ENCODE peak calls at places on chromosome 19, in four cellular contexts. J is SK-N-SH, Q is HCT116, R is K562. T is an unnamed sample.
A peak's percentile ranks its signal among the peaks of the same experiment; 100 is the strongest.

GRCh38 chr19:30231408-30232318 is 140.5 kb upstream of the ZNF536 start:
- DNase-seq in J (no peak), R (no peak), Q (no peak), T (no peak)

GRCh38 chr19:11230621-11231386 is 8.6 kb upstream of the ANGPTL8 start:
- DNase-seq in J (no peak), R (no peak), Q (no peak), T (no peak)

GRCh38 chr19:38114651-38115050 is 109.4 kb downstream of the DPF1 start:
- DNase-seq in Q (no peak), J (no peak), R (no peak), T (no peak)

GRCh38 chr19:2150794-2151338 is 500 bp downstream of the AP3D1 start:
- DNase-seq in J (no peak), R (peak; percentile 65), Q (no peak), T (no peak)

GRCh38 chr19:33883869-33884519 is 87.3 kb downstream of the KCTD15 start:
- DNase-seq in J (peak; percentile 80), Q (no peak), R (no peak), T (peak; percentile 85)

GRCh38 chr19:43739836-43740235 is 14.9 kb downstream of the SMG9 start:
- DNase-seq in Q (no peak), J (no peak), R (no peak), T (no peak)

GRCh38 chr19:51861870-51862622 is 25.7 kb downstream of the ZNF577 start:
- DNase-seq in J (no peak), Q (no peak), R (no peak), T (no peak)

GRCh38 chr19:33438016-33438671 is 64.6 kb downstream of the CEBPG start:
- DNase-seq in J (peak; percentile 89), Q (no peak), R (no peak), T (no peak)

GRCh38 chr19:9673912-9674668 is 810 bp downstream of the ZNF562 start:
- DNase-seq in J (no peak), Q (peak; percentile 39), R (no peak), T (peak; percentile 29)

GRCh38 chr19:58336216-58336615 is 9.4 kb downstream of the ZSCAN22 start:
- DNase-seq in J (no peak), R (no peak), Q (no peak), T (no peak)
- TF ChIP-seq REST in J (no peak), R (no peak), Q (no peak), T (no peak)

GRCh38 chr19:41476583-41476982 is 33.6 kb downstream of the ERICH4 start:
- DNase-seq in Q (no peak), R (no peak), J (no peak), T (no peak)

GRCh38 chr19:41478875-41479756 is 36.2 kb downstream of the ERICH4 start:
- DNase-seq in Q (no peak), R (no peak), J (no peak), T (no peak)

GRCh38 chr19:41478171-41478570 is 35.2 kb downstream of the ERICH4 start:
- DNase-seq in J (no peak), R (no peak), Q (no peak), T (peak; percentile 9)

GRCh38 chr19:41479757-41480191 is 36.8 kb downstream of the ERICH4 start:
- DNase-seq in Q (no peak), J (no peak), R (peak; percentile 39), T (no peak)

DNA sequence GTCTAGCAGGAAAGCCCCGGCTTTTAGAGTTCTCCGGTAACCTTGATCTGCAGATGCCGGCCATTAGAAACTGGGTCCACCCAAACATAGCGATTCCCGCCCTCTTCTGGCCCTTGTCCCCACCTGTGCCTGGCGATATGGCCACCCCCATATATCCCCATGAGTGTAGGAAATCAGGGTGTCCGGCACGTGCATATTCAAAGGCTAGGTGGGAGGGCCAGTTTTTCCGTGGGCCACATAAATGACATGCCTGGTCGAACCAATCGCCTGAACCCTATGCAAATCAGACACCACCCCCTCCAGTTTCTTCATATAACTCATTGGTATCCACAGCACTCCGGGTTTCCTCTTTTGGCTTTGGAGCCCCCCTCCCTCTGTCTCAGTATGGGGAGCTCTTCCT is 37.4 kb downstream of the ERICH4 start:
- DNase-seq in J (no peak), Q (no peak), R (no peak), T (no peak)
- H2AFZ ChIP-seq in J (no peak overlapping the region), Q (no peak overlapping the region), R (peak overlapping the region; percentile 75), T (no peak overlapping the region)

GRCh38 chr19:15836345-15836594 is 20.8 kb upstream of the OR10H1 start:
- DNase-seq in Q (no peak), J (no peak), R (no peak), T (no peak)

GRCh38 chr19:15840833-15841232 is 25.4 kb upstream of the OR10H1 start:
- DNase-seq in J (no peak), R (no peak), Q (no peak), T (no peak)

GRCh38 chr19:15841875-15842569 is 26.6 kb upstream of the OR10H1 start:
- DNase-seq in Q (no peak), J (no peak), R (peak; percentile 50), T (no peak)

GRCh38 chr19:15831626-15832025 is 16.2 kb upstream of the OR10H1 start:
- DNase-seq in J (no peak), R (no peak), Q (no peak), T (no peak)

DNA sequence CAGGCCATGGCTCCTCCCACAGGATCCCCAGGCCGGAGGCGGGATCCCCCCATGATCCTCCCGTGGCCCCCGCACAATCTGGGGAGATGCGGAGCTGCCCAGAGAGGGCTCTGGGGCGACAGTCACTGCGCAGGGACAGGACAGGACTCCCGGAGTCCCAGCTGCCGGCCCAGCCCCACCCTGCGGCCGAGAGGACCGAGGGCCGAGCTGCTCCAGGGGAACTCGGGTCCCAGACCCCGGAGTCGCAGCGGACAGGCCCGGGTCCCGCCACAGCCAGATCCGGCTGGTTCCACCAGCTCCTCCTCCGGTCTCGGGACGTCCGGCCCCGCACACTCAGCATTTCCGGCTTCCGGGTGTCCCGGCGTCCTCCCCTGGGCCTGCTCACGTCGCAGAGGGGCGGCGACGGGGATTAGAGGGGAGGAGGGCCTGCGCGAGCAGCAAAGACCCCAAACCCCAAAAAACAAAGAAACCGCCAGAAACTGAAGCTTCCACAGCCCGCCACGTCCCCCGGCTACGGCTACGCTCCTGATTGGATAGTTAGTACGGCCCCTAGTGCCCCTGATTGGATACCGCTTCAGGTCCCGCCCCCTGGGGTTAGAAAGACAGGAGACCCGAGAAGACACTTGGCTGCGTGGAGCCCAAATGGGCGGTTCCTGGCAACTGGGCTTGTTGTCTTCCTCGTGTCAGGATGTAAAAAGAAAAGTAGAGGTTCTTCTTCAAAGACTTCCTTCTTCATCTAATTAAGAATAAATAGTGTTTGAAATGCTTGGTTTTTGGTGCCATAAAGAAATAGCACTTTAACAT is 21.3 kb upstream of the OR10H1 start:
- DNase-seq in Q (peak; percentile 96), J (peak; percentile 88), R (peak; percentile 96), T (no peak)
- TF ChIP-seq REST in Q (no peak), J (no peak), R (peak; percentile 81), T (no peak)

DNA sequence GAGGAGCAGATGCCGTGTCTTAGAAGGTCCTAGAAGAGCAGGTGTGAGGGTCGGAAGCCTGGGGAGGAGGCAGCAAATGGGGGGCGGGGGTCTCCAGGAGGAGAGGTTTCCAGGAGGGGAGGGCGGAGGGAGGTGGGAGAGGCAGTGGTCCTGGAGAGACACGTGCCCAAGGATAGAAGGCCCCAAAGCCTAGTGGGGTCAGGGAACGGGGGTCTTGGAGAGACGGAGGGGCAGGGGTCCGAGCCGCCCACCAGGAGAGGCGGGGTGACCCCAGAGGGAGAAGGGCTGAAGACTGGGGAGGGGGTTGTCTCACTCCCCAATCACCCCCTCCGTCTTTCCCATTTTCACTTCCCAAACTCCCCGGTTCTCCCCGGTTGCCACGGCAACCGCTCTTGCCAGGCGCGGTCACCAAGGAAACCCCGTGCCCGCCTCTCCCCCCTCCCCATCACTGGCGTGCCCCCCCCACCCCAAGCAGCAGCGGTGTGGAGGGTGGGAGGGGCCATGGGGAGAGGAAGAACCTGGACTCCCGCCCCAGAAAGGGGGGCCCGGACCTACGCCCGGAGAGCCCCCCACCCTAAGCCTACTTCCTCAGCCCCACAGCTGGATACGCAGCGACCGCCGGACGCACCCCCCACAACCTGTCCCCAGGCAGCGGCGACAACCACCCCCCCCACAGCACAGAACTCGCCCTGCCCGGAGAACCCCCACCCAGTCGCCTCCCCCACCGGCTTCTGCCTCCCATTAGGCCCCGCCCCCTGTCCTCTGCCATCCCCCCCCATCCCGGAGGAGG is 988 bp downstream of the LRRC4B start:
- DNase-seq in Q (no peak), R (peak; percentile 69), J (peak; percentile 89), T (peak; percentile 65)
- H2AFZ ChIP-seq in Q (no peak overlapping the region), R (no peak overlapping the region), J (no peak overlapping the region), T (no peak overlapping the region)

GRCh38 chr19:601310-601709 is 11.6 kb downstream of the HCN2 start:
- DNase-seq in R (no peak), J (no peak), Q (no peak), T (no peak)

GRCh38 chr19:594265-594870 is 4.7 kb downstream of the HCN2 start:
- DNase-seq in Q (no peak), R (no peak), J (no peak), T (no peak)

GRCh38 chr19:596263-596655 is 6.6 kb downstream of the HCN2 start:
- DNase-seq in Q (no peak), J (peak; percentile 31), R (no peak), T (no peak)

GRCh38 chr19:595326-596262 is 5.9 kb downstream of the HCN2 start:
- DNase-seq in R (no peak), Q (no peak), J (no peak), T (no peak)

DNA sequence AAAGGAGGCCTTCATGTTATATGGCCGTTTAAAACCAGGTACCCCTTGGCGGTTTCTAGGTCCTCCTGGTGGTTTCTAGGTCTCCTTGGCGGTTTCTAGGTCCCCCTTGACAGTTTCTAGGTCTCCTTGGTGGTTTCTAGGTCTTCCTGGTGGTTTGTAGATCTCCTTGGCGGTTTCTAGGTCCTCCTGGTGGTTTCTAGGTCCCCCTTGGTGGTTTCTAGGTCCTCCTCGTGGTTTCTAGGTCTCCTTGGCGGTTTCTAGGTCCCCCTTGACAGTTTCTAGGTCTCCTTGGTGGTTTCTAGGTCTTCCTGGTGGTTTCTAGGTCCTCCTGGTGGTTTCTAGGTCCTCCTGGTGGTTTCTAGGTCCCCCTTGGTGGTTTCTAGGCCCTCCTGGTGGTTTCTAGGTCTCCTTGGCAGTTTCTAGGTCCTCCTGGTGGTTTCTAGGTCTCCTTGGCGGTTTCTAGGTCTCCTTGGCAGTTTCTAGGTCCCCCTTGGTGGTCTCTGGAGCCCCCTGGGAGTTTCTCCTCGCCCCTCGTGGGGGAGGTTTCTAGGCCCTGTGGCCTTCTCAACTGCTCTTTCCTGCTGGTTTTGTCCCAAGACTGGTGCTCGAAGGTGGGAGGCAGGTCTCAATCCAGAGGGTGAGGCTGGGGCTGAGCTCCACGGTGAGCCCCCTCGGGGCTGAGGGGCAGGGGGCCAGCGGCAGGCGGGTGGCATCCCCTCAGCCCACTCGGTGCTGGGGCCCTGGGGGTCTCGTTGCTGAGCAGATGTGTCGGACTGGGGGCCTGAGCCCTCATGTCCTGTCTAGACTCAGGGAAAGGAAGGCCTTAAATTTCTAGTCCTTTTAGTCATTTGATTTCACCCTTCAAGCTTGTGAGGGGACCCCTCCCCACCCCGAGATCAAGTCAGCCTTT is 8.0 kb downstream of the HCN2 start:
- DNase-seq in J (no peak), R (no peak), Q (peak; percentile 31), T (no peak)
- TF ChIP-seq REST in J (peak; percentile 65), R (no peak), Q (no peak), T (no peak)

DNA sequence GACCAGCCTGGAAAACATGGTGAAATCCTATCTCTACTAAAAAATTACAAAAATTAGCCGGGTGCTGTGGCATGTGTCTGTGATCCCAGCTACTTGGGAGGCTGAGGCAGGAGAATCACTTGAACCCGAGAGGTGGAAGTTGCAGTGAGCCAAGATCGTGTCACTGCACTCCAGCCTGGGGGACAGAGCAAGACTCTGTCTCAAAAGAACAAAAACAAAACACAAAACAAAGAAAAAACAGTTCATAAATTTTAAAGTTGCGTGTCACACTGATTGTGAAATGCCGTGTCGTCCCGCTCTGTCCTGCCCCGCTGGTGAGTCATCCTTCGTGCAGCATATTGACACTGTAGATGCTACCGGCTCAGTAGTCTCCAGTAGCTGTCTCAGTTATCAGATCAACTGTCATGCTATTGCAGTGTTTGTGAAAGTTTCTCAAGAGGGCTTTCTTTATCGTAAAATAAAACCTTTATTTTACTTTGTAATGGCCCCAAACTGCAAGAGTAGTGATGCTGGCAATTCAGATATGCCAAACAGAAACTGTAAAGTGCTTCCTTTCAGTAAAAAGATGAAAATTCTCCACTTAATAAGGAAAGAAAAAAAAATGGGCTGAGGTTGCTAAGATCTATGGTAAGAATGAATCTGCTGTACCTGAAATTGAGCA is 36.4 kb upstream of the IGFL1 start:
- DNase-seq in R (peak; percentile 70), Q (no peak), J (no peak), T (no peak)
- H2AFZ ChIP-seq in R (peak overlapping the region; percentile 35), Q (peak overlapping the region; percentile 7), J (no peak overlapping the region), T (peak overlapping the region; percentile 69)